ENCODE peak calls at places on chromosomes 6 and 20, in seven cellular contexts. M is skeletal muscle cell, U is fibroblast of mammary gland, I is germinal center, W is mesothelial cell of epicardium, G is SHP77 treated with DMSO at 0.1 percent for 48 hours, Y is iPS DF 6.9. Q is an unnamed sample.
A peak's percentile ranks its signal among the peaks of the same experiment; 100 is the strongest.

GRCh38 chr20:1876975-1877603 is 18.1 kb upstream of the SIRPA start:
- DNase-seq in U (no peak), M (no peak), G (no peak), W (no peak), I (peak; percentile 84), Y (no peak), Q (no peak)

GRCh38 chr6:108383967-108384366 is 89.1 kb downstream of the AFG1L start:
- DNase-seq in M (no peak), Y (no peak), I (no peak), G (no peak), W (no peak), U (no peak), Q (no peak)

GRCh38 chr20:59351148-59352040 is 51.0 kb downstream of the EDN3 start:
- DNase-seq in M (no peak), G (no peak), I (no peak), W (no peak), Y (no peak), U (peak; percentile 8), Q (no peak)

GRCh38 chr6:36127462-36128016 is 2.8 kb upstream of the MAPK13 start:
- DNase-seq in W (no peak), U (peak; percentile 94), Y (no peak), G (no peak), I (no peak), M (peak; percentile 36), Q (no peak)

GRCh38 chr20:20207291-20207690 is 155.0 kb downstream of the CFAP61 start:
- DNase-seq in G (peak; percentile 48), U (no peak), W (no peak), Y (peak; percentile 25), M (no peak), I (no peak), Q (no peak)

GRCh38 chr20:63316502-63316921 is 23.5 kb downstream of the COL20A1 start:
- DNase-seq in W (no peak), M (no peak), U (no peak), G (no peak), Y (no peak), I (no peak), Q (no peak)

GRCh38 chr6:84416043-84416657 is 188.7 kb upstream of the CEP162 start:
- DNase-seq in G (no peak), M (no peak), W (no peak), Y (no peak), I (no peak), U (peak; percentile 13), Q (no peak)

GRCh38 chr6:107062691-107063090 is 34.7 kb downstream of the MTRES1 start:
- DNase-seq in M (no peak), G (no peak), I (no peak), Y (no peak), U (no peak), W (no peak), Q (no peak)

GRCh38 chr6:6008114-6008647 is 1.5 kb upstream of the NRN1 start:
- DNase-seq in W (no peak), M (no peak), U (no peak), G (no peak), Y (no peak), I (no peak), Q (no peak)

GRCh38 chr6:158621694-158622544 is 22.6 kb downstream of the DYNLT1 start:
- DNase-seq in I (no peak), Y (no peak), W (no peak), U (no peak), G (no peak), M (no peak), Q (no peak)

GRCh38 chr20:36624068-36624813 is 18.7 kb downstream of the RAB5IF start:
- DNase-seq in W (no peak), M (no peak), Y (no peak), G (peak; percentile 17), U (no peak), I (no peak), Q (no peak)

GRCh38 chr6:168441434-168442391 is 729 bp downstream of the SMOC2 start:
- DNase-seq in M (no peak), Y (no peak), W (no peak), I (no peak), G (no peak), U (no peak), Q (no peak)

GRCh38 chr6:116412270-116412669 is 41.5 kb downstream of the DSE start:
- DNase-seq in M (no peak), I (no peak), W (no peak), Y (no peak), G (no peak), U (peak; percentile 38), Q (no peak)

GRCh38 chr6:134175532-134176282 is 123.3 kb upstream of the SLC2A12 start:
- DNase-seq in G (no peak), W (no peak), U (peak; percentile 85), I (peak; percentile 59), M (no peak), Y (no peak), Q (no peak)

GRCh38 chr20:10733122-10733521 is 59.3 kb upstream of the JAG1 start:
- DNase-seq in W (no peak), G (no peak), Y (no peak), U (peak; percentile 43), M (no peak), I (no peak), Q (no peak)

GRCh38 chr6:42693725-42694323 is 28.6 kb downstream of the PRPH2 start:
- DNase-seq in Y (no peak), U (no peak), G (no peak), W (no peak), I (no peak), M (no peak), Q (no peak)

GRCh38 chr20:17334866-17335412 is 108.1 kb downstream of the PCSK2 start:
- DNase-seq in W (no peak), U (no peak), G (no peak), Y (no peak), I (no peak), M (no peak), Q (no peak)

GRCh38 chr20:58051367-58051766 is 177.1 kb downstream of the ANKRD60 start:
- DNase-seq in M (no peak), G (no peak), Y (no peak), I (no peak), U (no peak), W (no peak), Q (no peak)

GRCh38 chr6:3228046-3228671 is 706 bp upstream of the TUBB2B start:
- DNase-seq in M (no peak), G (peak; percentile 80), I (peak; percentile 59), Y (no peak), W (peak; percentile 57), U (no peak), Q (no peak)

GRCh38 chr6:118298476-118298875 is 249.6 kb upstream of the PLN start:
- DNase-seq in M (no peak), I (no peak), G (no peak), U (peak; percentile 8), Y (no peak), W (no peak), Q (no peak)

Q was measured in retinal pigment epithelial cell.